ENCODE peak calls at places on chromosomes 4 and X, in eight cellular contexts. L is upper lobe of left lung, E is psoas muscle, A is mucosa of descending colon, M is right lobe of liver, Y is transverse colon, W is AG09309, X is neural crest cell. P is an unnamed sample.
A peak's percentile ranks its signal among the peaks of the same experiment; 100 is the strongest.

GRCh38 chrX:128287693-128288092 is 235.5 kb upstream of the ACTRT1 start:
- DNase-seq in M (no peak), E (no peak), A (no peak), W (no peak), L (no peak), Y (no peak), X (no peak), P (no peak)

GRCh38 chrX:108198420-108198819 is 106.8 kb downstream of the ATG4A start:
- DNase-seq in M (no peak), L (no peak), E (no peak), X (no peak), Y (no peak), W (no peak), A (no peak), P (no peak)

GRCh38 chr4:165175879-165176278 is 31.5 kb upstream of the KLHL2 start:
- DNase-seq in Y (no peak), M (peak; percentile 60), A (no peak), W (no peak), L (no peak), E (peak; percentile 33), X (no peak), P (no peak)

GRCh38 chr4:160319221-160319867 is 1216.5 kb downstream of the RAPGEF2 start:
- DNase-seq in W (no peak), Y (no peak), M (no peak), L (no peak), A (no peak), E (no peak), X (no peak), P (no peak)

GRCh38 chr4:134691915-134692314 is 490.3 kb upstream of the PABPC4L start:
- DNase-seq in X (no peak), Y (no peak), A (no peak), E (no peak), W (no peak), L (no peak), M (no peak), P (no peak)

GRCh38 chr4:121339824-121340223 is 41.0 kb downstream of the QRFPR start:
- DNase-seq in E (no peak), Y (no peak), L (no peak), A (no peak), X (no peak), M (no peak), W (no peak), P (no peak)

GRCh38 chr4:17817027-17817426 is 6.2 kb downstream of the NCAPG start:
- DNase-seq in M (no peak), A (no peak), E (no peak), X (no peak), L (no peak), W (peak; percentile 57), Y (no peak), P (no peak)

GRCh38 chr4:168540865-168541607 is 44.2 kb downstream of the PALLD start:
- DNase-seq in Y (no peak), E (no peak), A (no peak), X (no peak), L (no peak), W (peak; percentile 64), M (no peak), P (no peak)

GRCh38 chr4:187883836-187884235 is 111.7 kb upstream of the ZFP42 start:
- DNase-seq in L (no peak), E (no peak), A (no peak), M (no peak), W (no peak), X (no peak), Y (no peak), P (no peak)

GRCh38 chrX:49066690-49067089 is 7.1 kb downstream of the PRAF2 start:
- DNase-seq in X (no peak), E (no peak), Y (no peak), W (no peak), L (no peak), A (no peak), M (no peak), P (no peak)

GRCh38 chrX:149248073-149248625 is 257.0 kb downstream of the IDS start:
- DNase-seq in Y (no peak), E (no peak), W (no peak), M (no peak), L (no peak), A (no peak), X (no peak), P (no peak)

GRCh38 chr4:90181644-90182043 is 54.5 kb downstream of the CCSER1 start:
- DNase-seq in X (no peak), M (no peak), L (no peak), W (no peak), Y (no peak), E (no peak), A (no peak), P (no peak)

GRCh38 chr4:68987007-68987406 is 35.4 kb upstream of the UGT2A3 start:
- DNase-seq in L (no peak), A (no peak), M (no peak), E (no peak), X (no peak), Y (no peak), W (no peak), P (no peak)

GRCh38 chr4:46649390-46649789 is 259.5 kb upstream of the GABRA2 start:
- DNase-seq in Y (no peak), X (no peak), M (no peak), A (no peak), E (no peak), L (no peak), W (no peak), P (no peak)

GRCh38 chr4:176189891-176190795 is 5.2 kb downstream of the SPATA4 start:
- DNase-seq in A (no peak), M (no peak), W (no peak), X (no peak), Y (no peak), L (no peak), E (no peak), P (no peak)

GRCh38 chrX:11724122-11725017 is 33.7 kb upstream of the MSL3 start:
- DNase-seq in L (no peak), Y (no peak), M (no peak), E (no peak), X (no peak), A (no peak), W (peak; percentile 1), P (no peak)

DNA sequence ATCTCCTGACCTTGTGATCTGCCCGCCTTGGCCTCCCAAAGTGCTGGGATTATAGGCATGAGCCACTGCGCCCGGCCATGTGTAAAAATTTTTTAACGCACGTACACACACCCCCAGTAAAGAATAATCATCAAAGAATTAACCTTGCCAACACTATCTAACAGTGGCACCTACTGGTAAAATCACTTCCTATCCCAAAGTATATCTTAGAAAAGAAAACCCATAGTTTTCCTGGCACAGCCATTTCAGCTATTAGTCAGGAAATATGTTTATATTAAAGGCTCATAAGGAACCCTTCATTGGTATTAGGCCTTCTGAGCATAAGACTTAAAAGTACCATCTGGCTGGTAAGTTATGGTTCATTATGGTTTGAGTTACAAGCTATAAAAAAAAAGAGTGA is 14.1 kb downstream of the S100G start:
- DNase-seq in M (no peak), X (no peak), L (no peak), Y (no peak), W (no peak), E (no peak), A (no peak), P (no peak)
- TF ChIP-seq CTCF in M (no peak), X (no peak), L (no peak), Y (no peak), W (peak; percentile 32), E (no peak), A (no peak), P (no peak)

GRCh38 chr4:152188801-152189200 is 347.1 kb downstream of the FBXW7 start:
- DNase-seq in L (no peak), W (no peak), E (no peak), A (no peak), M (no peak), Y (no peak), X (no peak), P (no peak)
- TF ChIP-seq CTCF in L (no peak), W (no peak), E (no peak), A (no peak), M (no peak), Y (no peak), X (no peak), P (no peak)

DNA sequence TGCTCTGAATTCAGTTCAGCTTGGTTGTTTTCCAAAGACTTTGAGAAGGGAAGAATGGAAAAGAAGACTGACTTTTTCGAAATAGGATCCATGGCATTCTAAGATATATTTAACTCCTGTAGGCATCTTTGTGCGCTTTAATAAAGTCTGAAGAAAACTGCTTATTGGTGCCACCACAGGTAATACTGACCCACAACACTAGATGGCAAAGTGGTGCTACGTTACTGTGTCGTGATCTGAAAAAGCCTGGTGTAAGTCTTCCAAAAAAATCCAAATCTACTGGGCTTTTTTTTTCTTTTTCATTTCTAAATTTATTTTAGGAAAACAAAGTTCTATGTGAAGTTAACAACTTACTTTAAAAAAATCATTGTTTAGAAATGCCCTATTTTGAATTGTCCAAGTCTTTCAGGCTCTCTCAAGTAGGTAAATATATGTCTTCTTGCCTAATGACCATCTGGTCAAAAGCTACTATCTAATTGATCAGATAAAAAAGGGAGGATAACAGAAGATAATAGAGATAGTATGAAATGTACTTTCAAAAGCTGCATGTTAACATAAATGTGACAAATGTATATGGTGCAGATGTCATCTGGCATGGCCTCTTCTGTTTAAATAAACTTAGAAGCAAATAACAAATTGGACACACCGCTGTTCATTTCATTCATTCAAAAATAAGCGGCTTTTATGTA is 47.0 kb upstream of the MID1IP1 start:
- DNase-seq in E (no peak), W (peak; percentile 17), A (no peak), Y (no peak), M (no peak), X (peak; percentile 22), L (no peak), P (no peak)
- TF ChIP-seq CTCF in E (peak; percentile 65), W (peak; percentile 66), A (no peak), Y (peak; percentile 67), M (peak; percentile 70), X (peak; percentile 79), L (peak; percentile 57), P (peak; percentile 71)

GRCh38 chr4:47839259-47839658 is 1.4 kb upstream of the CORIN start:
- DNase-seq in W (peak; percentile 38), X (no peak), M (no peak), A (no peak), Y (no peak), L (no peak), E (no peak), P (no peak)
- TF ChIP-seq CTCF in W (peak; percentile 42), X (peak; percentile 51), M (peak; percentile 33), A (no peak), Y (no peak), L (peak; percentile 41), E (peak; percentile 14), P (peak; percentile 38)

GRCh38 chr4:16267639-16268038 is 41.4 kb upstream of the TAPT1 start:
- DNase-seq in M (no peak), W (no peak), A (no peak), E (no peak), Y (no peak), L (no peak), X (no peak), P (no peak)

GRCh38 chr4:16268290-16268689 is 42.0 kb upstream of the TAPT1 start:
- DNase-seq in W (no peak), X (no peak), M (no peak), A (no peak), Y (no peak), L (no peak), E (no peak), P (no peak)

GRCh38 chr4:16265820-16266219 is 39.5 kb upstream of the TAPT1 start:
- DNase-seq in E (no peak), L (no peak), W (no peak), M (no peak), X (no peak), Y (no peak), A (no peak), P (no peak)

GRCh38 chr4:16269742-16270522 is 43.7 kb upstream of the TAPT1 start:
- DNase-seq in W (peak; percentile 97), L (no peak), M (no peak), A (no peak), E (peak; percentile 30), Y (no peak), X (no peak), P (no peak)

GRCh38 chr4:16270654-16271328 is 44.5 kb upstream of the TAPT1 start:
- DNase-seq in A (no peak), E (no peak), M (no peak), W (no peak), L (no peak), Y (no peak), X (no peak), P (no peak)
- TF ChIP-seq CTCF in A (no peak), E (no peak), M (peak; percentile 9), W (peak; percentile 25), L (no peak), Y (no peak), X (peak; percentile 33), P (peak; percentile 32)